ENCODE peak calls at places on chromosomes 4 and X, in ten cellular contexts. One of them, this sample, is unnamed.

GRCh38 chrX:5823861-5824260 is 404.8 kb downstream of the NLGN4X start:
- DNase-seq in A549: no peak
- DNase-seq in GM12865: no peak
- DNase-seq in heart right ventricle: no peak
- DNase-seq in kidney epithelial cell: no peak
- DNase-seq in retinal pigment epithelial cell: no peak
- DNase-seq in stomach: no peak
- DNase-seq in mammary epithelial cell: no peak
- DNase-seq in lower lobe of right lung: no peak
- DNase-seq in AG09309: no peak
- DNase-seq in this sample: no peak

GRCh38 chr4:54662123-54662522 is 4.4 kb downstream of the KIT start:
- DNase-seq in kidney epithelial cell: no peak
- DNase-seq in mammary epithelial cell: no peak
- DNase-seq in heart right ventricle: no peak
- DNase-seq in GM12865: no peak
- DNase-seq in retinal pigment epithelial cell: no peak
- DNase-seq in stomach: no peak
- DNase-seq in A549: no peak
- DNase-seq in lower lobe of right lung: no peak
- DNase-seq in AG09309: no peak
- DNase-seq in this sample: no peak

GRCh38 chrX:132426695-132427281 is 62.0 kb downstream of the MBNL3 start:
- DNase-seq in GM12865: peak; percentile 56
- DNase-seq in mammary epithelial cell: peak; percentile 57
- DNase-seq in AG09309: peak; percentile 29
- DNase-seq in retinal pigment epithelial cell: peak; percentile 8
- DNase-seq in stomach: no peak
- DNase-seq in A549: no peak
- DNase-seq in kidney epithelial cell: no peak
- DNase-seq in heart right ventricle: no peak
- DNase-seq in lower lobe of right lung: no peak
- DNase-seq in this sample: peak; percentile 78

GRCh38 chr4:164023214-164023613 is 528.7 kb downstream of the TMA16 start:
- DNase-seq in GM12865: peak; percentile 9
- DNase-seq in stomach: no peak
- DNase-seq in kidney epithelial cell: no peak
- DNase-seq in lower lobe of right lung: no peak
- DNase-seq in AG09309: no peak
- DNase-seq in mammary epithelial cell: no peak
- DNase-seq in retinal pigment epithelial cell: no peak
- DNase-seq in A549: no peak
- DNase-seq in heart right ventricle: no peak
- DNase-seq in this sample: no peak

GRCh38 chr4:84726356-84726755 is 143.4 kb downstream of the CDS1 start:
- DNase-seq in mammary epithelial cell: no peak
- DNase-seq in A549: no peak
- DNase-seq in stomach: no peak
- DNase-seq in kidney epithelial cell: no peak
- DNase-seq in heart right ventricle: no peak
- DNase-seq in AG09309: peak; percentile 23
- DNase-seq in GM12865: no peak
- DNase-seq in retinal pigment epithelial cell: no peak
- DNase-seq in lower lobe of right lung: no peak
- DNase-seq in this sample: no peak

GRCh38 chrX:39476596-39476995 is 621.2 kb downstream of the BCOR start:
- DNase-seq in AG09309: no peak
- DNase-seq in GM12865: no peak
- DNase-seq in lower lobe of right lung: no peak
- DNase-seq in A549: no peak
- DNase-seq in heart right ventricle: peak; percentile 14
- DNase-seq in kidney epithelial cell: no peak
- DNase-seq in retinal pigment epithelial cell: no peak
- DNase-seq in mammary epithelial cell: no peak
- DNase-seq in stomach: no peak
- DNase-seq in this sample: no peak

GRCh38 chr4:40848251-40848650 is 98.5 kb downstream of the NSUN7 start:
- DNase-seq in A549: no peak
- DNase-seq in AG09309: no peak
- DNase-seq in stomach: no peak
- DNase-seq in mammary epithelial cell: no peak
- DNase-seq in retinal pigment epithelial cell: no peak
- DNase-seq in GM12865: no peak
- DNase-seq in lower lobe of right lung: no peak
- DNase-seq in heart right ventricle: no peak
- DNase-seq in kidney epithelial cell: no peak
- DNase-seq in this sample: no peak

GRCh38 chr4:139851639-139852038 is 186.0 kb downstream of the MGST2 start:
- DNase-seq in GM12865: no peak
- DNase-seq in kidney epithelial cell: no peak
- DNase-seq in heart right ventricle: no peak
- DNase-seq in lower lobe of right lung: no peak
- DNase-seq in retinal pigment epithelial cell: no peak
- DNase-seq in A549: no peak
- DNase-seq in mammary epithelial cell: no peak
- DNase-seq in stomach: no peak
- DNase-seq in AG09309: no peak
- DNase-seq in this sample: no peak

GRCh38 chr4:108762559-108763225 is at the start of gene ETNPPL:
- DNase-seq in AG09309: no peak
- DNase-seq in retinal pigment epithelial cell: no peak
- DNase-seq in lower lobe of right lung: no peak
- DNase-seq in GM12865: no peak
- DNase-seq in heart right ventricle: peak; percentile 7
- DNase-seq in A549: peak; percentile 2
- DNase-seq in stomach: peak; percentile 31
- DNase-seq in mammary epithelial cell: peak; percentile 14
- DNase-seq in kidney epithelial cell: no peak
- DNase-seq in this sample: peak; percentile 6

GRCh38 chr4:97987019-97987648 is 156.1 kb downstream of the STPG2 start:
- DNase-seq in AG09309: no peak
- DNase-seq in lower lobe of right lung: no peak
- DNase-seq in GM12865: peak; percentile 19
- DNase-seq in kidney epithelial cell: peak; percentile 16
- DNase-seq in heart right ventricle: no peak
- DNase-seq in A549: peak; percentile 24
- DNase-seq in stomach: no peak
- DNase-seq in retinal pigment epithelial cell: peak; percentile 17
- DNase-seq in mammary epithelial cell: peak; percentile 26
- DNase-seq in this sample: peak; percentile 49

GRCh38 chr4:42277291-42277690 is 120.0 kb upstream of the SHISA3 start:
- DNase-seq in stomach: no peak
- DNase-seq in mammary epithelial cell: no peak
- DNase-seq in kidney epithelial cell: no peak
- DNase-seq in lower lobe of right lung: no peak
- DNase-seq in retinal pigment epithelial cell: no peak
- DNase-seq in AG09309: no peak
- DNase-seq in heart right ventricle: no peak
- DNase-seq in GM12865: no peak
- DNase-seq in A549: no peak
- DNase-seq in this sample: no peak

GRCh38 chrX:57822398-57822797 is 87.9 kb downstream of the ZXDA start:
- DNase-seq in stomach: no peak
- DNase-seq in heart right ventricle: no peak
- DNase-seq in A549: no peak
- DNase-seq in mammary epithelial cell: no peak
- DNase-seq in lower lobe of right lung: no peak
- DNase-seq in AG09309: no peak
- DNase-seq in GM12865: no peak
- DNase-seq in kidney epithelial cell: no peak
- DNase-seq in retinal pigment epithelial cell: no peak
- DNase-seq in this sample: no peak

GRCh38 chrX:57817302-57817701 is 93.0 kb downstream of the ZXDA start:
- DNase-seq in lower lobe of right lung: no peak
- DNase-seq in GM12865: no peak
- DNase-seq in A549: no peak
- DNase-seq in heart right ventricle: no peak
- DNase-seq in stomach: no peak
- DNase-seq in kidney epithelial cell: no peak
- DNase-seq in AG09309: no peak
- DNase-seq in retinal pigment epithelial cell: no peak
- DNase-seq in mammary epithelial cell: no peak
- DNase-seq in this sample: peak; percentile 4

DNA sequence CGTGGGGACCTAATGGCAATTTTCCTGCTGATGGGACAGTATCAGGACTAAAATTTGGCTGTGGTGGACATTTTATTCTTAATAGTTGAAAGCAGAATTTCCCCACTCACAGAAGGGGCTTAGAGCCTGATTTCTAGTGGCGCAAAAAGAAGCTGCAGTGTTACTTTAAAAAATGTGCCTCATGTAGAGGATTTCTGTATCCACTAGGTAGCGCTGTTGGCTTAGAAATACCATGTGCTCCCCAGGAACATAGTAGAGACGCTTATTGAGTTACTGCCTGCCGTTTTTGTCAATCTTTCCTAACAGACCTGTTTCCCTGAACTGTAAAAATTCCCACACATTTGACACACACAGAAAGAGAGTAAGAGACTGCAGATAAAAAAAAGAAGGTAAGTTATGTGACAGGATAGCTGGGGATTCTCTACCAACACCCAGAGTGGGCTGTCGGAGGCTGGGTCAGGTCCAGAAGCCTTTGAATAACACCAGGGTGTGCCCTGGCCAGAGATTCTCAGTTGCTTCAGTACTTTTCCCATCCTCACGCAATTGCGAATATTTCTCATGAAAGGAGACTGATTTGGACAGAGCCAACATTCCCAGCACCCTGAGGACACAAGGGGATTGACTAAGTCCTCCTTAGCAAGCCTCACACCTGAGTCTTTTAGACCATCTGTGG is 88.4 kb downstream of the ZXDA start:
- DNase-seq in heart right ventricle: peak; percentile 46
- DNase-seq in A549: peak; percentile 66
- DNase-seq in mammary epithelial cell: peak; percentile 35
- DNase-seq in kidney epithelial cell: no peak
- DNase-seq in lower lobe of right lung: no peak
- DNase-seq in stomach: no peak
- DNase-seq in retinal pigment epithelial cell: peak; percentile 0
- DNase-seq in AG09309: peak; percentile 29
- DNase-seq in GM12865: peak; percentile 55
- DNase-seq in this sample: peak; percentile 71
- H3K4me3 ChIP-seq in heart right ventricle: peak overlapping the region; percentile 35
- H3K4me3 ChIP-seq in A549: no peak overlapping the region
- H3K4me3 ChIP-seq in mammary epithelial cell: no peak overlapping the region
- H3K4me3 ChIP-seq in kidney epithelial cell: no peak overlapping the region
- H3K4me3 ChIP-seq in lower lobe of right lung: peak overlapping the region; percentile 27
- H3K4me3 ChIP-seq in stomach: peak overlapping the region; percentile 7
- H3K4me3 ChIP-seq in retinal pigment epithelial cell: no peak overlapping the region
- H3K4me3 ChIP-seq in AG09309: no peak overlapping the region
- H3K4me3 ChIP-seq in GM12865: no peak overlapping the region
- H3K4me3 ChIP-seq in this sample: no peak overlapping the region

GRCh38 chr4:69323284-69323683 is 43.0 kb downstream of the UGT2B28 start:
- DNase-seq in mammary epithelial cell: no peak
- DNase-seq in AG09309: no peak
- DNase-seq in heart right ventricle: no peak
- DNase-seq in stomach: no peak
- DNase-seq in retinal pigment epithelial cell: no peak
- DNase-seq in GM12865: no peak
- DNase-seq in lower lobe of right lung: no peak
- DNase-seq in A549: no peak
- DNase-seq in kidney epithelial cell: no peak
- DNase-seq in this sample: no peak
- TF ChIP-seq CTCF in mammary epithelial cell: no peak
- TF ChIP-seq CTCF in AG09309: no peak
- TF ChIP-seq CTCF in heart right ventricle: no peak
- TF ChIP-seq CTCF in stomach: no peak
- TF ChIP-seq CTCF in retinal pigment epithelial cell: peak; percentile 18
- TF ChIP-seq CTCF in GM12865: no peak
- TF ChIP-seq CTCF in lower lobe of right lung: no peak
- TF ChIP-seq CTCF in A549: no peak
- TF ChIP-seq CTCF in kidney epithelial cell: no peak
- TF ChIP-seq CTCF in this sample: no peak

DNA sequence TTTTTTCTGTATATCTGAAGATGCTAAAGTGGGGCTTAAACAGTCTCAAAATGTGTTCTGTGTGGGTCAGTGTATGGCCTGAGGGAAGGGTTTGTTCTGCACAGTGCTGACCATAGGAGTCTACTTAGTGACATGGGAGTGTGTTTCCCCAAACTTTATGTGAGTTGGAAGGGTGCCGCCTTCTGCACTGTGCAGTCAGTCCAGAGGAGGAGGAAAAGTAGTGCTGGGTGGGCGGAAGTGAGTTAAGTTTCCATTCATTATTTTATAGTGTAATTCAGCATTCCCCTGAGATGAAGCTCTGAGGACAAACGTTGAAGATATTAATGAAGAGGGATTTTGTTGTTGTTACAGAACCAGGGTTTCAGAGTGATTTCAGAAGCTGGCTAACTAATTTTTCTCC is 2.9 kb downstream of the CHST7 start:
- DNase-seq in kidney epithelial cell: no peak
- DNase-seq in heart right ventricle: no peak
- DNase-seq in A549: no peak
- DNase-seq in lower lobe of right lung: no peak
- DNase-seq in stomach: no peak
- DNase-seq in AG09309: no peak
- DNase-seq in retinal pigment epithelial cell: no peak
- DNase-seq in mammary epithelial cell: no peak
- DNase-seq in GM12865: no peak
- DNase-seq in this sample: peak; percentile 49
- H3K4me3 ChIP-seq in kidney epithelial cell: no peak overlapping the region
- H3K4me3 ChIP-seq in heart right ventricle: peak overlapping the region; percentile 69
- H3K4me3 ChIP-seq in A549: peak overlapping the region; percentile 76
- H3K4me3 ChIP-seq in lower lobe of right lung: peak overlapping the region; percentile 63
- H3K4me3 ChIP-seq in stomach: peak overlapping the region; percentile 63
- H3K4me3 ChIP-seq in AG09309: no peak overlapping the region
- H3K4me3 ChIP-seq in retinal pigment epithelial cell: no peak overlapping the region
- H3K4me3 ChIP-seq in mammary epithelial cell: no peak overlapping the region
- H3K4me3 ChIP-seq in GM12865: peak overlapping the region; percentile 56
- H3K4me3 ChIP-seq in this sample: peak overlapping the region; percentile 70

GRCh38 chr4:1049591-1049905 is 38.1 kb downstream of the FGFRL1 start:
- DNase-seq in lower lobe of right lung: peak; percentile 44
- DNase-seq in kidney epithelial cell: no peak
- DNase-seq in GM12865: no peak
- DNase-seq in A549: no peak
- DNase-seq in retinal pigment epithelial cell: no peak
- DNase-seq in mammary epithelial cell: no peak
- DNase-seq in stomach: no peak
- DNase-seq in heart right ventricle: no peak
- DNase-seq in AG09309: no peak
- DNase-seq in this sample: no peak

GRCh38 chr4:1048781-1049590 is 37.6 kb downstream of the FGFRL1 start:
- DNase-seq in retinal pigment epithelial cell: no peak
- DNase-seq in GM12865: no peak
- DNase-seq in A549: no peak
- DNase-seq in mammary epithelial cell: no peak
- DNase-seq in lower lobe of right lung: peak; percentile 52
- DNase-seq in heart right ventricle: no peak
- DNase-seq in AG09309: no peak
- DNase-seq in stomach: no peak
- DNase-seq in kidney epithelial cell: no peak
- DNase-seq in this sample: peak; percentile 68

GRCh38 chr4:1052231-1052671 is 40.8 kb downstream of the FGFRL1 start:
- DNase-seq in A549: no peak
- DNase-seq in kidney epithelial cell: no peak
- DNase-seq in retinal pigment epithelial cell: no peak
- DNase-seq in stomach: peak; percentile 24
- DNase-seq in lower lobe of right lung: no peak
- DNase-seq in AG09309: no peak
- DNase-seq in mammary epithelial cell: no peak
- DNase-seq in heart right ventricle: no peak
- DNase-seq in GM12865: no peak
- DNase-seq in this sample: no peak

GRCh38 chr4:1051472-1051871 is 40.0 kb downstream of the FGFRL1 start:
- DNase-seq in mammary epithelial cell: no peak
- DNase-seq in stomach: no peak
- DNase-seq in kidney epithelial cell: no peak
- DNase-seq in retinal pigment epithelial cell: no peak
- DNase-seq in A549: no peak
- DNase-seq in heart right ventricle: no peak
- DNase-seq in AG09309: no peak
- DNase-seq in GM12865: no peak
- DNase-seq in lower lobe of right lung: no peak
- DNase-seq in this sample: no peak

GRCh38 chr4:1050486-1051213 is 39.2 kb downstream of the FGFRL1 start:
- DNase-seq in lower lobe of right lung: no peak
- DNase-seq in AG09309: no peak
- DNase-seq in mammary epithelial cell: no peak
- DNase-seq in GM12865: no peak
- DNase-seq in heart right ventricle: no peak
- DNase-seq in stomach: peak; percentile 25
- DNase-seq in retinal pigment epithelial cell: no peak
- DNase-seq in A549: no peak
- DNase-seq in kidney epithelial cell: no peak
- DNase-seq in this sample: peak; percentile 38
- TF ChIP-seq CTCF in lower lobe of right lung: no peak
- TF ChIP-seq CTCF in AG09309: peak; percentile 19
- TF ChIP-seq CTCF in mammary epithelial cell: no peak
- TF ChIP-seq CTCF in GM12865: no peak
- TF ChIP-seq CTCF in heart right ventricle: no peak
- TF ChIP-seq CTCF in stomach: no peak
- TF ChIP-seq CTCF in retinal pigment epithelial cell: peak; percentile 34
- TF ChIP-seq CTCF in A549: no peak
- TF ChIP-seq CTCF in kidney epithelial cell: peak; percentile 51
- TF ChIP-seq CTCF in this sample: peak; percentile 49

This sample was measured in cardiac fibroblast.